ENCODE peak calls at places on chromosomes 3 and 15, in four cellular contexts. One of them, this sample, is unnamed.

GRCh38 chr15:66067687-66068086 is 185.9 kb downstream of the MEGF11 start:
- DNase-seq in C1 segment of cervical spinal cord: no peak
- DNase-seq in activated CD8-positive, alpha-beta memory T cell treated with anti-CD3 and anti-CD28 coated beads for 1 hour: no peak
- DNase-seq in CD4-positive, alpha-beta memory T cell: no peak
- DNase-seq in this sample: no peak

GRCh38 chr15:54282228-54282836 is 304.1 kb downstream of the UNC13C start:
- DNase-seq in CD4-positive, alpha-beta memory T cell: no peak
- DNase-seq in C1 segment of cervical spinal cord: no peak
- DNase-seq in activated CD8-positive, alpha-beta memory T cell treated with anti-CD3 and anti-CD28 coated beads for 1 hour: no peak
- DNase-seq in this sample: no peak

GRCh38 chr15:74709011-74709410 is 13.2 kb upstream of the EDC3 start:
- DNase-seq in C1 segment of cervical spinal cord: no peak
- DNase-seq in activated CD8-positive, alpha-beta memory T cell treated with anti-CD3 and anti-CD28 coated beads for 1 hour: no peak
- DNase-seq in CD4-positive, alpha-beta memory T cell: no peak
- DNase-seq in this sample: no peak

GRCh38 chr3:75938921-75939320 is 153.6 kb upstream of the ZNF717 start:
- DNase-seq in CD4-positive, alpha-beta memory T cell: no peak
- DNase-seq in C1 segment of cervical spinal cord: no peak
- DNase-seq in activated CD8-positive, alpha-beta memory T cell treated with anti-CD3 and anti-CD28 coated beads for 1 hour: no peak
- DNase-seq in this sample: no peak

GRCh38 chr3:48243886-48244285 is 3.0 kb downstream of the ZNF589 start:
- DNase-seq in CD4-positive, alpha-beta memory T cell: no peak
- DNase-seq in activated CD8-positive, alpha-beta memory T cell treated with anti-CD3 and anti-CD28 coated beads for 1 hour: no peak
- DNase-seq in C1 segment of cervical spinal cord: no peak
- DNase-seq in this sample: no peak

GRCh38 chr3:195032106-195032759 is 238.7 kb downstream of the XXYLT1 start:
- DNase-seq in activated CD8-positive, alpha-beta memory T cell treated with anti-CD3 and anti-CD28 coated beads for 1 hour: no peak
- DNase-seq in C1 segment of cervical spinal cord: no peak
- DNase-seq in CD4-positive, alpha-beta memory T cell: no peak
- DNase-seq in this sample: no peak

GRCh38 chr3:22759636-22760310 is 443.4 kb upstream of the UBE2E2 start:
- DNase-seq in activated CD8-positive, alpha-beta memory T cell treated with anti-CD3 and anti-CD28 coated beads for 1 hour: no peak
- DNase-seq in C1 segment of cervical spinal cord: no peak
- DNase-seq in CD4-positive, alpha-beta memory T cell: no peak
- DNase-seq in this sample: no peak

GRCh38 chr3:85161544-85161943 is 202.8 kb downstream of the CADM2 start:
- DNase-seq in C1 segment of cervical spinal cord: no peak
- DNase-seq in CD4-positive, alpha-beta memory T cell: no peak
- DNase-seq in activated CD8-positive, alpha-beta memory T cell treated with anti-CD3 and anti-CD28 coated beads for 1 hour: no peak
- DNase-seq in this sample: no peak

This sample was measured in naive thymus-derived CD4-positive, alpha-beta T cell.